ENCODE peak calls at places on chromosomes 1 and 21, in ten cellular contexts. I, G, T, R, Q, C, M, L, P and E are unnamed samples.

GRCh38 chr21:45873866-45874265 is 107.7 kb upstream of the COL6A1 start:
- DNase-seq in L (no peak), I (no peak), T (no peak), P (no peak), M (no peak), R (no peak), G (no peak), Q (no peak), C (no peak), E (no peak)

GRCh38 chr1:209723761-209724693 is 19.4 kb downstream of the HSD11B1 start:
- DNase-seq in R (no peak), I (no peak), Q (no peak), L (no peak), T (no peak), P (no peak), G (no peak), C (no peak), M (no peak), E (no peak)

GRCh38 chr1:67945733-67946374 is 104.6 kb downstream of the DIRAS3 start:
- DNase-seq in I (no peak), L (no peak), M (no peak), G (no peak), C (no peak), P (no peak), Q (no peak), T (no peak), R (no peak), E (peak)

GRCh38 chr21:35147439-35147838 is 98.3 kb upstream of the RUNX1 start:
- DNase-seq in L (no peak), T (no peak), G (no peak), Q (no peak), C (no peak), M (no peak), R (no peak), P (no peak), I (no peak), E (no peak)

GRCh38 chr1:23100074-23100748 is 68.4 kb downstream of the LUZP1 start:
- DNase-seq in M (peak), I (peak), R (peak), G (peak), L (no peak), C (no peak), P (peak), Q (no peak), T (peak), E (peak)

GRCh38 chr1:232722626-232723025 is 82.6 kb upstream of the MAP10 start:
- DNase-seq in R (no peak), G (no peak), C (no peak), M (no peak), L (no peak), Q (no peak), I (no peak), P (no peak), T (no peak), E (peak)

GRCh38 chr1:116466810-116467557 is 93.9 kb downstream of the ATP1A1 start:
- DNase-seq in T (no peak), R (no peak), L (no peak), C (no peak), G (no peak), Q (no peak), P (no peak), I (no peak), M (no peak), E (no peak)

GRCh38 chr1:246786606-246787238 is 62.5 kb downstream of the SCCPDH start:
- DNase-seq in G (no peak), L (no peak), C (no peak), P (no peak), M (no peak), T (no peak), Q (no peak), R (no peak), I (peak), E (no peak)

GRCh38 chr1:232431748-232432147 is 198.2 kb downstream of the SIPA1L2 start:
- DNase-seq in R (no peak), T (no peak), C (no peak), M (no peak), L (no peak), I (no peak), G (no peak), Q (no peak), P (no peak), E (no peak)

GRCh38 chr1:203186446-203187305 is at the start of gene CHI3L1:
- DNase-seq in P (no peak), M (no peak), Q (no peak), C (peak), L (no peak), R (peak), I (no peak), T (no peak), G (no peak), E (no peak)

GRCh38 chr1:47004004-47004403 is 19.5 kb upstream of the CYP4X1 start:
- DNase-seq in I (no peak), Q (no peak), C (no peak), M (no peak), R (no peak), T (no peak), P (no peak), L (no peak), G (no peak), E (no peak)

GRCh38 chr1:173016409-173016808 is 34.3 kb downstream of the TNFSF18 start:
- DNase-seq in T (no peak), R (no peak), C (no peak), I (no peak), P (no peak), L (no peak), Q (no peak), M (no peak), G (no peak), E (no peak)

GRCh38 chr1:178563099-178563820 is 50.4 kb downstream of the TEX35 start:
- DNase-seq in P (no peak), M (no peak), G (no peak), I (no peak), T (no peak), R (no peak), C (no peak), L (no peak), Q (no peak), E (no peak)

GRCh38 chr1:30718636-30719405 is 4.6 kb downstream of the MATN1 start:
- DNase-seq in L (peak), Q (no peak), G (peak), C (peak), M (peak), I (peak), P (peak), R (peak), T (peak), E (peak)

GRCh38 chr1:20739225-20739624 is 6.7 kb upstream of the SH2D5 start:
- DNase-seq in R (peak), T (peak), I (no peak), M (no peak), L (no peak), Q (no peak), G (peak), P (peak), C (no peak), E (peak)

GRCh38 chr1:243924588-243925349 is 74.7 kb upstream of the AKT3 start:
- DNase-seq in Q (no peak), G (no peak), L (no peak), T (no peak), R (peak), I (no peak), P (no peak), C (no peak), M (no peak), E (peak)

GRCh38 chr1:164739189-164739588 is 180.2 kb downstream of the PBX1 start:
- DNase-seq in I (no peak), R (no peak), M (no peak), P (no peak), T (no peak), G (no peak), L (no peak), C (no peak), Q (no peak), E (no peak)

GRCh38 chr1:228464487-228464983 is 22.6 kb upstream of the RNF187 start:
- DNase-seq in C (peak), G (no peak), R (peak), M (peak), I (peak), P (peak), L (peak), T (peak), Q (no peak), E (peak)

GRCh38 chr1:185317886-185318310 is 855 bp upstream of the IVNS1ABP start:
- DNase-seq in C (no peak), P (peak), G (no peak), R (peak), T (no peak), L (peak), M (no peak), Q (peak), I (peak), E (no peak)

GRCh38 chr1:39159224-39160036 is 45.1 kb upstream of the MACF1 start:
- DNase-seq in L (no peak), G (no peak), P (peak), Q (no peak), C (no peak), I (peak), T (no peak), R (no peak), M (peak), E (peak)

GRCh38 chr1:199733125-199733524 is 294.4 kb upstream of the NR5A2 start:
- DNase-seq in Q (no peak), G (no peak), P (no peak), L (no peak), R (no peak), I (no peak), C (no peak), T (no peak), M (no peak), E (no peak)

GRCh38 chr1:208223136-208223535 is 21.0 kb downstream of the PLXNA2 start:
- DNase-seq in L (no peak), G (no peak), Q (no peak), C (no peak), R (no peak), T (no peak), P (no peak), M (no peak), I (no peak), E (no peak)
- H3K4me3 ChIP-seq in L (no peak), G (no peak), Q (no peak), C (no peak), R (no peak), T (no peak), P (no peak), M (no peak), I (no peak), E (no peak)

GRCh38 chr1:206507395-206508129 is at the start of gene RASSF5:
- DNase-seq in L (peak), C (peak), G (no peak), I (peak), R (peak), P (peak), T (no peak), Q (peak), M (no peak), E (peak)

GRCh38 chr1:206506405-206506802 is 927 bp upstream of the RASSF5 start:
- DNase-seq in I (no peak), C (no peak), Q (no peak), L (no peak), R (no peak), G (no peak), T (no peak), M (no peak), P (no peak), E (no peak)

GRCh38 chr1:206506803-206507394 is 432 bp upstream of the RASSF5 start:
- DNase-seq in C (no peak), Q (no peak), I (peak), R (peak), P (no peak), G (no peak), L (no peak), T (no peak), M (no peak), E (no peak)

GRCh38 chr1:206504363-206504713 is 3.0 kb upstream of the RASSF5 start:
- DNase-seq in Q (no peak), M (no peak), P (no peak), T (no peak), C (no peak), G (no peak), I (no peak), L (no peak), R (no peak), E (no peak)

GRCh38 chr1:206505702-206506375 is 1.5 kb upstream of the RASSF5 start:
- DNase-seq in R (peak), I (no peak), T (no peak), Q (no peak), L (no peak), M (no peak), G (no peak), P (no peak), C (no peak), E (peak)
- TF ChIP-seq CTCF in R (peak), I (peak), T (peak), Q (peak), L (peak), M (peak), G (peak), P (peak), C (no peak), E (peak)

GRCh38 chr1:110870721-110871388 is 2.1 kb upstream of the CD53 start:
- DNase-seq in M (no peak), L (no peak), I (no peak), P (no peak), Q (no peak), T (no peak), R (no peak), C (no peak), G (no peak), E (no peak)
- H3K4me3 ChIP-seq in M (no peak), L (no peak), I (no peak), P (no peak), Q (no peak), T (no peak), R (no peak), C (no peak), G (no peak), E (no peak)

GRCh38 chr21:37619464-37619974 is 252.9 kb downstream of the DYRK1A start:
- DNase-seq in I (no peak), G (no peak), P (no peak), C (no peak), M (no peak), Q (no peak), R (no peak), L (no peak), T (no peak), E (no peak)

GRCh38 chr21:37618081-37618480 is 251.5 kb downstream of the DYRK1A start:
- DNase-seq in C (no peak), M (no peak), R (no peak), P (no peak), I (no peak), Q (no peak), G (no peak), L (no peak), T (no peak), E (no peak)

GRCh38 chr21:37615962-37616361 is 249.4 kb downstream of the DYRK1A start:
- DNase-seq in T (no peak), I (no peak), Q (no peak), R (no peak), P (no peak), G (no peak), M (no peak), C (no peak), L (no peak), E (no peak)

GRCh38 chr21:37620401-37620800 is 253.8 kb downstream of the DYRK1A start:
- DNase-seq in M (no peak), L (no peak), Q (no peak), I (no peak), C (no peak), R (peak), P (no peak), G (no peak), T (no peak), E (no peak)

GRCh38 chr21:37614351-37614875 is 247.8 kb downstream of the DYRK1A start:
- DNase-seq in C (no peak), L (no peak), I (no peak), M (no peak), R (no peak), Q (no peak), G (no peak), T (no peak), P (no peak), E (no peak)
- TF ChIP-seq CTCF in C (no peak), L (no peak), I (no peak), M (no peak), R (no peak), Q (no peak), G (no peak), T (no peak), P (no peak), E (no peak)